ENCODE peak calls at places on chromosome 13, in nine cellular contexts. One of them, this sample, is unnamed.

GRCh38 chr13:101289764-101290163 is 126.5 kb downstream of the NALCN start:
- DNase-seq in lung microvascular endothelial cell: peak; percentile 42
- DNase-seq in mesenchymal stem cell: peak; percentile 63
- DNase-seq in stimulated activated CD4-positive, alpha-beta T cell treated with anti-CD3 and anti-CD28 coated beads, Interleukin-2, amount 100 ng/mL, for 24 hours: no peak
- DNase-seq in non-pigmented ciliary epithelial cell: no peak
- DNase-seq in HS-5: no peak
- DNase-seq in activated CD8-positive, alpha-beta T cell treated with anti-CD3 and anti-CD28 coated beads for 36 hours: peak; percentile 15
- DNase-seq in effector memory CD4-positive, alpha-beta T cell: peak; percentile 6
- DNase-seq in GM03348: peak; percentile 18
- DNase-seq in this sample: peak; percentile 75

GRCh38 chr13:106710267-106710666 is 142.3 kb upstream of the ARGLU1 start:
- DNase-seq in lung microvascular endothelial cell: no peak
- DNase-seq in mesenchymal stem cell: no peak
- DNase-seq in stimulated activated CD4-positive, alpha-beta T cell treated with anti-CD3 and anti-CD28 coated beads, Interleukin-2, amount 100 ng/mL, for 24 hours: no peak
- DNase-seq in non-pigmented ciliary epithelial cell: no peak
- DNase-seq in HS-5: no peak
- DNase-seq in activated CD8-positive, alpha-beta T cell treated with anti-CD3 and anti-CD28 coated beads for 36 hours: no peak
- DNase-seq in effector memory CD4-positive, alpha-beta T cell: no peak
- DNase-seq in GM03348: no peak
- DNase-seq in this sample: no peak

GRCh38 chr13:111567637-111568036 is 247.2 kb downstream of the TEX29 start:
- DNase-seq in lung microvascular endothelial cell: no peak
- DNase-seq in mesenchymal stem cell: no peak
- DNase-seq in stimulated activated CD4-positive, alpha-beta T cell treated with anti-CD3 and anti-CD28 coated beads, Interleukin-2, amount 100 ng/mL, for 24 hours: no peak
- DNase-seq in non-pigmented ciliary epithelial cell: no peak
- DNase-seq in HS-5: no peak
- DNase-seq in activated CD8-positive, alpha-beta T cell treated with anti-CD3 and anti-CD28 coated beads for 36 hours: no peak
- DNase-seq in effector memory CD4-positive, alpha-beta T cell: no peak
- DNase-seq in GM03348: no peak
- DNase-seq in this sample: no peak

GRCh38 chr13:33146843-33147611 is 130.8 kb downstream of the KL start:
- DNase-seq in lung microvascular endothelial cell: no peak
- DNase-seq in mesenchymal stem cell: no peak
- DNase-seq in stimulated activated CD4-positive, alpha-beta T cell treated with anti-CD3 and anti-CD28 coated beads, Interleukin-2, amount 100 ng/mL, for 24 hours: no peak
- DNase-seq in non-pigmented ciliary epithelial cell: no peak
- DNase-seq in HS-5: no peak
- DNase-seq in activated CD8-positive, alpha-beta T cell treated with anti-CD3 and anti-CD28 coated beads for 36 hours: peak; percentile 25
- DNase-seq in effector memory CD4-positive, alpha-beta T cell: no peak
- DNase-seq in GM03348: no peak
- DNase-seq in this sample: no peak

GRCh38 chr13:111153977-111154332 is 38.8 kb downstream of the ARHGEF7 start:
- DNase-seq in lung microvascular endothelial cell: no peak
- DNase-seq in mesenchymal stem cell: peak; percentile 65
- DNase-seq in stimulated activated CD4-positive, alpha-beta T cell treated with anti-CD3 and anti-CD28 coated beads, Interleukin-2, amount 100 ng/mL, for 24 hours: peak; percentile 58
- DNase-seq in non-pigmented ciliary epithelial cell: no peak
- DNase-seq in HS-5: no peak
- DNase-seq in activated CD8-positive, alpha-beta T cell treated with anti-CD3 and anti-CD28 coated beads for 36 hours: no peak
- DNase-seq in effector memory CD4-positive, alpha-beta T cell: peak; percentile 41
- DNase-seq in GM03348: peak; percentile 78
- DNase-seq in this sample: no peak

GRCh38 chr13:75258159-75258782 is 223.7 kb downstream of the TBC1D4 start:
- DNase-seq in lung microvascular endothelial cell: peak; percentile 46
- DNase-seq in mesenchymal stem cell: peak; percentile 55
- DNase-seq in stimulated activated CD4-positive, alpha-beta T cell treated with anti-CD3 and anti-CD28 coated beads, Interleukin-2, amount 100 ng/mL, for 24 hours: no peak
- DNase-seq in non-pigmented ciliary epithelial cell: no peak
- DNase-seq in HS-5: peak; percentile 19
- DNase-seq in activated CD8-positive, alpha-beta T cell treated with anti-CD3 and anti-CD28 coated beads for 36 hours: no peak
- DNase-seq in effector memory CD4-positive, alpha-beta T cell: no peak
- DNase-seq in GM03348: peak; percentile 40
- DNase-seq in this sample: no peak

GRCh38 chr13:112752711-112753541 is 63.1 kb downstream of the ATP11A start:
- DNase-seq in lung microvascular endothelial cell: peak; percentile 71
- DNase-seq in mesenchymal stem cell: no peak
- DNase-seq in stimulated activated CD4-positive, alpha-beta T cell treated with anti-CD3 and anti-CD28 coated beads, Interleukin-2, amount 100 ng/mL, for 24 hours: no peak
- DNase-seq in non-pigmented ciliary epithelial cell: no peak
- DNase-seq in HS-5: no peak
- DNase-seq in activated CD8-positive, alpha-beta T cell treated with anti-CD3 and anti-CD28 coated beads for 36 hours: peak; percentile 55
- DNase-seq in effector memory CD4-positive, alpha-beta T cell: no peak
- DNase-seq in GM03348: no peak
- DNase-seq in this sample: peak; percentile 57

GRCh38 chr13:99981115-99982020 is at the start of gene ZIC2:
- DNase-seq in lung microvascular endothelial cell: peak; percentile 65
- DNase-seq in mesenchymal stem cell: no peak
- DNase-seq in stimulated activated CD4-positive, alpha-beta T cell treated with anti-CD3 and anti-CD28 coated beads, Interleukin-2, amount 100 ng/mL, for 24 hours: no peak
- DNase-seq in non-pigmented ciliary epithelial cell: no peak
- DNase-seq in HS-5: no peak
- DNase-seq in activated CD8-positive, alpha-beta T cell treated with anti-CD3 and anti-CD28 coated beads for 36 hours: no peak
- DNase-seq in effector memory CD4-positive, alpha-beta T cell: no peak
- DNase-seq in GM03348: no peak
- DNase-seq in this sample: peak; percentile 94

GRCh38 chr13:75326173-75327131 is 155.5 kb downstream of the TBC1D4 start:
- DNase-seq in lung microvascular endothelial cell: peak; percentile 97
- DNase-seq in mesenchymal stem cell: peak; percentile 75
- DNase-seq in stimulated activated CD4-positive, alpha-beta T cell treated with anti-CD3 and anti-CD28 coated beads, Interleukin-2, amount 100 ng/mL, for 24 hours: peak; percentile 66
- DNase-seq in non-pigmented ciliary epithelial cell: no peak
- DNase-seq in HS-5: no peak
- DNase-seq in activated CD8-positive, alpha-beta T cell treated with anti-CD3 and anti-CD28 coated beads for 36 hours: peak; percentile 77
- DNase-seq in effector memory CD4-positive, alpha-beta T cell: peak; percentile 19
- DNase-seq in GM03348: no peak
- DNase-seq in this sample: no peak

GRCh38 chr13:88384542-88384941 is 713.4 kb downstream of the SLITRK5 start:
- DNase-seq in lung microvascular endothelial cell: no peak
- DNase-seq in mesenchymal stem cell: no peak
- DNase-seq in stimulated activated CD4-positive, alpha-beta T cell treated with anti-CD3 and anti-CD28 coated beads, Interleukin-2, amount 100 ng/mL, for 24 hours: no peak
- DNase-seq in non-pigmented ciliary epithelial cell: no peak
- DNase-seq in HS-5: no peak
- DNase-seq in activated CD8-positive, alpha-beta T cell treated with anti-CD3 and anti-CD28 coated beads for 36 hours: no peak
- DNase-seq in effector memory CD4-positive, alpha-beta T cell: no peak
- DNase-seq in GM03348: no peak
- DNase-seq in this sample: no peak

GRCh38 chr13:39616087-39616694 is 13.2 kb upstream of the LHFPL6 start:
- DNase-seq in lung microvascular endothelial cell: peak; percentile 84
- DNase-seq in mesenchymal stem cell: peak; percentile 72
- DNase-seq in stimulated activated CD4-positive, alpha-beta T cell treated with anti-CD3 and anti-CD28 coated beads, Interleukin-2, amount 100 ng/mL, for 24 hours: peak; percentile 30
- DNase-seq in non-pigmented ciliary epithelial cell: no peak
- DNase-seq in HS-5: no peak
- DNase-seq in activated CD8-positive, alpha-beta T cell treated with anti-CD3 and anti-CD28 coated beads for 36 hours: peak; percentile 50
- DNase-seq in effector memory CD4-positive, alpha-beta T cell: no peak
- DNase-seq in GM03348: peak; percentile 85
- DNase-seq in this sample: peak; percentile 36

GRCh38 chr13:97502192-97502591 is 68.2 kb downstream of the RAP2A start:
- DNase-seq in lung microvascular endothelial cell: no peak
- DNase-seq in mesenchymal stem cell: peak; percentile 14
- DNase-seq in stimulated activated CD4-positive, alpha-beta T cell treated with anti-CD3 and anti-CD28 coated beads, Interleukin-2, amount 100 ng/mL, for 24 hours: no peak
- DNase-seq in non-pigmented ciliary epithelial cell: no peak
- DNase-seq in HS-5: no peak
- DNase-seq in activated CD8-positive, alpha-beta T cell treated with anti-CD3 and anti-CD28 coated beads for 36 hours: no peak
- DNase-seq in effector memory CD4-positive, alpha-beta T cell: no peak
- DNase-seq in GM03348: no peak
- DNase-seq in this sample: no peak

GRCh38 chr13:33003458-33004019 is 12.7 kb upstream of the KL start:
- DNase-seq in lung microvascular endothelial cell: no peak
- DNase-seq in mesenchymal stem cell: no peak
- DNase-seq in stimulated activated CD4-positive, alpha-beta T cell treated with anti-CD3 and anti-CD28 coated beads, Interleukin-2, amount 100 ng/mL, for 24 hours: no peak
- DNase-seq in non-pigmented ciliary epithelial cell: no peak
- DNase-seq in HS-5: no peak
- DNase-seq in activated CD8-positive, alpha-beta T cell treated with anti-CD3 and anti-CD28 coated beads for 36 hours: no peak
- DNase-seq in effector memory CD4-positive, alpha-beta T cell: no peak
- DNase-seq in GM03348: no peak
- DNase-seq in this sample: no peak

GRCh38 chr13:109869312-109870237 is 83.2 kb upstream of the IRS2 start:
- DNase-seq in lung microvascular endothelial cell: peak; percentile 40
- DNase-seq in mesenchymal stem cell: no peak
- DNase-seq in stimulated activated CD4-positive, alpha-beta T cell treated with anti-CD3 and anti-CD28 coated beads, Interleukin-2, amount 100 ng/mL, for 24 hours: no peak
- DNase-seq in non-pigmented ciliary epithelial cell: no peak
- DNase-seq in HS-5: no peak
- DNase-seq in activated CD8-positive, alpha-beta T cell treated with anti-CD3 and anti-CD28 coated beads for 36 hours: peak; percentile 67
- DNase-seq in effector memory CD4-positive, alpha-beta T cell: no peak
- DNase-seq in GM03348: peak; percentile 84
- DNase-seq in this sample: peak; percentile 82

GRCh38 chr13:45361596-45362206 is 20.7 kb upstream of the TPT1 start:
- DNase-seq in lung microvascular endothelial cell: no peak
- DNase-seq in mesenchymal stem cell: no peak
- DNase-seq in stimulated activated CD4-positive, alpha-beta T cell treated with anti-CD3 and anti-CD28 coated beads, Interleukin-2, amount 100 ng/mL, for 24 hours: no peak
- DNase-seq in non-pigmented ciliary epithelial cell: no peak
- DNase-seq in HS-5: peak; percentile 23
- DNase-seq in activated CD8-positive, alpha-beta T cell treated with anti-CD3 and anti-CD28 coated beads for 36 hours: no peak
- DNase-seq in effector memory CD4-positive, alpha-beta T cell: no peak
- DNase-seq in GM03348: peak; percentile 30
- DNase-seq in this sample: no peak

GRCh38 chr13:52737900-52738299 is 1.7 kb downstream of the CNMD start:
- DNase-seq in lung microvascular endothelial cell: no peak
- DNase-seq in mesenchymal stem cell: no peak
- DNase-seq in stimulated activated CD4-positive, alpha-beta T cell treated with anti-CD3 and anti-CD28 coated beads, Interleukin-2, amount 100 ng/mL, for 24 hours: no peak
- DNase-seq in non-pigmented ciliary epithelial cell: no peak
- DNase-seq in HS-5: no peak
- DNase-seq in activated CD8-positive, alpha-beta T cell treated with anti-CD3 and anti-CD28 coated beads for 36 hours: no peak
- DNase-seq in effector memory CD4-positive, alpha-beta T cell: no peak
- DNase-seq in GM03348: no peak
- DNase-seq in this sample: no peak

GRCh38 chr13:45545686-45546409 is 69.7 kb downstream of the ERICH6B start:
- DNase-seq in lung microvascular endothelial cell: no peak
- DNase-seq in mesenchymal stem cell: no peak
- DNase-seq in stimulated activated CD4-positive, alpha-beta T cell treated with anti-CD3 and anti-CD28 coated beads, Interleukin-2, amount 100 ng/mL, for 24 hours: no peak
- DNase-seq in non-pigmented ciliary epithelial cell: no peak
- DNase-seq in HS-5: no peak
- DNase-seq in activated CD8-positive, alpha-beta T cell treated with anti-CD3 and anti-CD28 coated beads for 36 hours: no peak
- DNase-seq in effector memory CD4-positive, alpha-beta T cell: no peak
- DNase-seq in GM03348: no peak
- DNase-seq in this sample: no peak

GRCh38 chr13:29903524-29903923 is 53.1 kb upstream of the UBL3 start:
- DNase-seq in lung microvascular endothelial cell: no peak
- DNase-seq in mesenchymal stem cell: no peak
- DNase-seq in stimulated activated CD4-positive, alpha-beta T cell treated with anti-CD3 and anti-CD28 coated beads, Interleukin-2, amount 100 ng/mL, for 24 hours: no peak
- DNase-seq in non-pigmented ciliary epithelial cell: no peak
- DNase-seq in HS-5: no peak
- DNase-seq in activated CD8-positive, alpha-beta T cell treated with anti-CD3 and anti-CD28 coated beads for 36 hours: no peak
- DNase-seq in effector memory CD4-positive, alpha-beta T cell: no peak
- DNase-seq in GM03348: no peak
- DNase-seq in this sample: no peak

GRCh38 chr13:19589312-19589711 is 28.0 kb upstream of the TPTE2 start:
- DNase-seq in lung microvascular endothelial cell: no peak
- DNase-seq in mesenchymal stem cell: no peak
- DNase-seq in stimulated activated CD4-positive, alpha-beta T cell treated with anti-CD3 and anti-CD28 coated beads, Interleukin-2, amount 100 ng/mL, for 24 hours: no peak
- DNase-seq in non-pigmented ciliary epithelial cell: no peak
- DNase-seq in HS-5: no peak
- DNase-seq in activated CD8-positive, alpha-beta T cell treated with anti-CD3 and anti-CD28 coated beads for 36 hours: no peak
- DNase-seq in effector memory CD4-positive, alpha-beta T cell: no peak
- DNase-seq in GM03348: no peak
- DNase-seq in this sample: no peak

GRCh38 chr13:45196091-45196490 is 4.8 kb downstream of the KCTD4 start:
- DNase-seq in lung microvascular endothelial cell: peak; percentile 8
- DNase-seq in mesenchymal stem cell: no peak
- DNase-seq in stimulated activated CD4-positive, alpha-beta T cell treated with anti-CD3 and anti-CD28 coated beads, Interleukin-2, amount 100 ng/mL, for 24 hours: no peak
- DNase-seq in non-pigmented ciliary epithelial cell: no peak
- DNase-seq in HS-5: no peak
- DNase-seq in activated CD8-positive, alpha-beta T cell treated with anti-CD3 and anti-CD28 coated beads for 36 hours: no peak
- DNase-seq in effector memory CD4-positive, alpha-beta T cell: no peak
- DNase-seq in GM03348: peak; percentile 19
- DNase-seq in this sample: no peak

GRCh38 chr13:95494082-95494681 is 58.3 kb upstream of the CLDN10 start:
- DNase-seq in lung microvascular endothelial cell: peak; percentile 86
- DNase-seq in mesenchymal stem cell: peak; percentile 69
- DNase-seq in stimulated activated CD4-positive, alpha-beta T cell treated with anti-CD3 and anti-CD28 coated beads, Interleukin-2, amount 100 ng/mL, for 24 hours: no peak
- DNase-seq in non-pigmented ciliary epithelial cell: no peak
- DNase-seq in HS-5: no peak
- DNase-seq in activated CD8-positive, alpha-beta T cell treated with anti-CD3 and anti-CD28 coated beads for 36 hours: no peak
- DNase-seq in effector memory CD4-positive, alpha-beta T cell: no peak
- DNase-seq in GM03348: peak; percentile 74
- DNase-seq in this sample: no peak

GRCh38 chr13:52926971-52927370 is 78.5 kb upstream of the PCDH8 start:
- DNase-seq in lung microvascular endothelial cell: no peak
- DNase-seq in mesenchymal stem cell: no peak
- DNase-seq in stimulated activated CD4-positive, alpha-beta T cell treated with anti-CD3 and anti-CD28 coated beads, Interleukin-2, amount 100 ng/mL, for 24 hours: no peak
- DNase-seq in non-pigmented ciliary epithelial cell: no peak
- DNase-seq in HS-5: no peak
- DNase-seq in activated CD8-positive, alpha-beta T cell treated with anti-CD3 and anti-CD28 coated beads for 36 hours: no peak
- DNase-seq in effector memory CD4-positive, alpha-beta T cell: no peak
- DNase-seq in GM03348: no peak
- DNase-seq in this sample: no peak

GRCh38 chr13:44163108-44163507 is 210.5 kb upstream of the SERP2 start:
- DNase-seq in lung microvascular endothelial cell: no peak
- DNase-seq in mesenchymal stem cell: no peak
- DNase-seq in stimulated activated CD4-positive, alpha-beta T cell treated with anti-CD3 and anti-CD28 coated beads, Interleukin-2, amount 100 ng/mL, for 24 hours: no peak
- DNase-seq in non-pigmented ciliary epithelial cell: no peak
- DNase-seq in HS-5: no peak
- DNase-seq in activated CD8-positive, alpha-beta T cell treated with anti-CD3 and anti-CD28 coated beads for 36 hours: no peak
- DNase-seq in effector memory CD4-positive, alpha-beta T cell: no peak
- DNase-seq in GM03348: no peak
- DNase-seq in this sample: no peak

GRCh38 chr13:110248449-110249143 is 58.4 kb downstream of the COL4A1 start:
- DNase-seq in lung microvascular endothelial cell: no peak
- DNase-seq in mesenchymal stem cell: no peak
- DNase-seq in stimulated activated CD4-positive, alpha-beta T cell treated with anti-CD3 and anti-CD28 coated beads, Interleukin-2, amount 100 ng/mL, for 24 hours: no peak
- DNase-seq in non-pigmented ciliary epithelial cell: no peak
- DNase-seq in HS-5: no peak
- DNase-seq in activated CD8-positive, alpha-beta T cell treated with anti-CD3 and anti-CD28 coated beads for 36 hours: no peak
- DNase-seq in effector memory CD4-positive, alpha-beta T cell: no peak
- DNase-seq in GM03348: no peak
- DNase-seq in this sample: no peak

GRCh38 chr13:49669735-49670309 is 21.5 kb downstream of the EBPL start:
- DNase-seq in lung microvascular endothelial cell: peak; percentile 91
- DNase-seq in mesenchymal stem cell: peak; percentile 82
- DNase-seq in stimulated activated CD4-positive, alpha-beta T cell treated with anti-CD3 and anti-CD28 coated beads, Interleukin-2, amount 100 ng/mL, for 24 hours: peak; percentile 30
- DNase-seq in non-pigmented ciliary epithelial cell: no peak
- DNase-seq in HS-5: no peak
- DNase-seq in activated CD8-positive, alpha-beta T cell treated with anti-CD3 and anti-CD28 coated beads for 36 hours: peak; percentile 41
- DNase-seq in effector memory CD4-positive, alpha-beta T cell: no peak
- DNase-seq in GM03348: peak; percentile 87
- DNase-seq in this sample: peak; percentile 78

GRCh38 chr13:39565036-39565949 is 37.7 kb downstream of the LHFPL6 start:
- DNase-seq in lung microvascular endothelial cell: peak; percentile 69
- DNase-seq in mesenchymal stem cell: peak; percentile 89
- DNase-seq in stimulated activated CD4-positive, alpha-beta T cell treated with anti-CD3 and anti-CD28 coated beads, Interleukin-2, amount 100 ng/mL, for 24 hours: no peak
- DNase-seq in non-pigmented ciliary epithelial cell: peak; percentile 89
- DNase-seq in HS-5: peak; percentile 65
- DNase-seq in activated CD8-positive, alpha-beta T cell treated with anti-CD3 and anti-CD28 coated beads for 36 hours: no peak
- DNase-seq in effector memory CD4-positive, alpha-beta T cell: no peak
- DNase-seq in GM03348: peak; percentile 88
- DNase-seq in this sample: no peak

GRCh38 chr13:95032114-95032513 is 269.1 kb downstream of the ABCC4 start:
- DNase-seq in lung microvascular endothelial cell: no peak
- DNase-seq in mesenchymal stem cell: no peak
- DNase-seq in stimulated activated CD4-positive, alpha-beta T cell treated with anti-CD3 and anti-CD28 coated beads, Interleukin-2, amount 100 ng/mL, for 24 hours: no peak
- DNase-seq in non-pigmented ciliary epithelial cell: no peak
- DNase-seq in HS-5: no peak
- DNase-seq in activated CD8-positive, alpha-beta T cell treated with anti-CD3 and anti-CD28 coated beads for 36 hours: no peak
- DNase-seq in effector memory CD4-positive, alpha-beta T cell: no peak
- DNase-seq in GM03348: no peak
- DNase-seq in this sample: peak; percentile 35

GRCh38 chr13:96984061-96984508 is 10.2 kb downstream of the OXGR1 start:
- DNase-seq in lung microvascular endothelial cell: peak; percentile 75
- DNase-seq in mesenchymal stem cell: peak; percentile 6
- DNase-seq in stimulated activated CD4-positive, alpha-beta T cell treated with anti-CD3 and anti-CD28 coated beads, Interleukin-2, amount 100 ng/mL, for 24 hours: no peak
- DNase-seq in non-pigmented ciliary epithelial cell: no peak
- DNase-seq in HS-5: no peak
- DNase-seq in activated CD8-positive, alpha-beta T cell treated with anti-CD3 and anti-CD28 coated beads for 36 hours: peak; percentile 7
- DNase-seq in effector memory CD4-positive, alpha-beta T cell: no peak
- DNase-seq in GM03348: no peak
- DNase-seq in this sample: no peak

GRCh38 chr13:74661851-74662250 is 527.6 kb upstream of the KLF12 start:
- DNase-seq in lung microvascular endothelial cell: no peak
- DNase-seq in mesenchymal stem cell: no peak
- DNase-seq in stimulated activated CD4-positive, alpha-beta T cell treated with anti-CD3 and anti-CD28 coated beads, Interleukin-2, amount 100 ng/mL, for 24 hours: no peak
- DNase-seq in non-pigmented ciliary epithelial cell: no peak
- DNase-seq in HS-5: no peak
- DNase-seq in activated CD8-positive, alpha-beta T cell treated with anti-CD3 and anti-CD28 coated beads for 36 hours: no peak
- DNase-seq in effector memory CD4-positive, alpha-beta T cell: no peak
- DNase-seq in GM03348: peak; percentile 35
- DNase-seq in this sample: no peak

This sample was measured in retina.